ENCODE peak calls at places on chromosomes 7 and 10, in eight cellular contexts. One of them, this sample, is unnamed.

GRCh38 chr7:25596443-25596842 is 368.2 kb upstream of the NPVF start:
- DNase-seq in PC-3: no peak
- DNase-seq in SJSA1: no peak
- DNase-seq in SK-N-SH: no peak
- DNase-seq in CD4-positive, alpha-beta memory T cell: no peak
- DNase-seq in uterus: no peak
- DNase-seq in lower lobe of right lung: no peak
- DNase-seq in adrenal gland: no peak
- DNase-seq in this sample: no peak

GRCh38 chr10:32163076-32163773 is 107.0 kb upstream of the KIF5B start:
- DNase-seq in SJSA1: no peak
- DNase-seq in adrenal gland: no peak
- DNase-seq in CD4-positive, alpha-beta memory T cell: no peak
- DNase-seq in PC-3: no peak
- DNase-seq in lower lobe of right lung: no peak
- DNase-seq in uterus: no peak
- DNase-seq in SK-N-SH: no peak
- DNase-seq in this sample: peak; percentile 71

GRCh38 chr10:81978238-81978637 is 103.2 kb downstream of the NRG3 start:
- DNase-seq in CD4-positive, alpha-beta memory T cell: no peak
- DNase-seq in uterus: no peak
- DNase-seq in PC-3: peak; percentile 10
- DNase-seq in adrenal gland: no peak
- DNase-seq in SJSA1: no peak
- DNase-seq in lower lobe of right lung: no peak
- DNase-seq in SK-N-SH: no peak
- DNase-seq in this sample: peak; percentile 66

GRCh38 chr10:97759157-97759980 is 12.4 kb downstream of the SFRP5 start:
- DNase-seq in uterus: peak; percentile 45
- DNase-seq in PC-3: peak; percentile 59
- DNase-seq in SK-N-SH: peak; percentile 94
- DNase-seq in lower lobe of right lung: peak; percentile 76
- DNase-seq in adrenal gland: peak; percentile 63
- DNase-seq in CD4-positive, alpha-beta memory T cell: peak; percentile 31
- DNase-seq in SJSA1: peak; percentile 47
- DNase-seq in this sample: peak; percentile 82

GRCh38 chr10:3111626-3112220 is 44.4 kb downstream of the PFKP start:
- DNase-seq in adrenal gland: peak; percentile 82
- DNase-seq in lower lobe of right lung: no peak
- DNase-seq in uterus: no peak
- DNase-seq in SK-N-SH: peak; percentile 52
- DNase-seq in CD4-positive, alpha-beta memory T cell: no peak
- DNase-seq in SJSA1: no peak
- DNase-seq in PC-3: no peak
- DNase-seq in this sample: no peak

GRCh38 chr10:100715445-100716385 is 29.7 kb upstream of the PAX2 start:
- DNase-seq in SJSA1: no peak
- DNase-seq in lower lobe of right lung: no peak
- DNase-seq in PC-3: no peak
- DNase-seq in CD4-positive, alpha-beta memory T cell: no peak
- DNase-seq in SK-N-SH: peak; percentile 24
- DNase-seq in uterus: no peak
- DNase-seq in adrenal gland: no peak
- DNase-seq in this sample: no peak

GRCh38 chr7:52107355-52107754 is 790.7 kb upstream of the COBL start:
- DNase-seq in adrenal gland: no peak
- DNase-seq in lower lobe of right lung: no peak
- DNase-seq in SK-N-SH: no peak
- DNase-seq in uterus: no peak
- DNase-seq in CD4-positive, alpha-beta memory T cell: no peak
- DNase-seq in SJSA1: no peak
- DNase-seq in PC-3: no peak
- DNase-seq in this sample: no peak

GRCh38 chr10:113069595-113069994 is 119.5 kb downstream of the TCF7L2 start:
- DNase-seq in SJSA1: peak; percentile 83
- DNase-seq in CD4-positive, alpha-beta memory T cell: no peak
- DNase-seq in uterus: no peak
- DNase-seq in SK-N-SH: no peak
- DNase-seq in adrenal gland: no peak
- DNase-seq in lower lobe of right lung: no peak
- DNase-seq in PC-3: peak; percentile 52
- DNase-seq in this sample: no peak

GRCh38 chr7:157502701-157503111 is 165.9 kb downstream of the DNAJB6 start:
- DNase-seq in adrenal gland: peak; percentile 22
- DNase-seq in SK-N-SH: no peak
- DNase-seq in PC-3: peak; percentile 6
- DNase-seq in CD4-positive, alpha-beta memory T cell: peak; percentile 94
- DNase-seq in SJSA1: no peak
- DNase-seq in lower lobe of right lung: no peak
- DNase-seq in uterus: no peak
- DNase-seq in this sample: no peak

GRCh38 chr10:95236068-95236903 is 42.2 kb downstream of the ACSM6 start:
- DNase-seq in adrenal gland: no peak
- DNase-seq in lower lobe of right lung: no peak
- DNase-seq in CD4-positive, alpha-beta memory T cell: no peak
- DNase-seq in SK-N-SH: no peak
- DNase-seq in SJSA1: peak; percentile 69
- DNase-seq in uterus: no peak
- DNase-seq in PC-3: peak; percentile 73
- DNase-seq in this sample: no peak

GRCh38 chr10:16776896-16777295 is 40.3 kb downstream of the RSU1 start:
- DNase-seq in lower lobe of right lung: no peak
- DNase-seq in uterus: no peak
- DNase-seq in CD4-positive, alpha-beta memory T cell: no peak
- DNase-seq in SK-N-SH: no peak
- DNase-seq in adrenal gland: no peak
- DNase-seq in PC-3: no peak
- DNase-seq in SJSA1: no peak
- DNase-seq in this sample: no peak

GRCh38 chr7:155998766-155999630 is 186.7 kb upstream of the SHH start:
- DNase-seq in SK-N-SH: no peak
- DNase-seq in uterus: no peak
- DNase-seq in SJSA1: no peak
- DNase-seq in CD4-positive, alpha-beta memory T cell: no peak
- DNase-seq in PC-3: no peak
- DNase-seq in lower lobe of right lung: no peak
- DNase-seq in adrenal gland: peak; percentile 3
- DNase-seq in this sample: no peak

GRCh38 chr10:44749141-44749540 is 162.0 kb upstream of the TMEM72 start:
- DNase-seq in SJSA1: no peak
- DNase-seq in PC-3: no peak
- DNase-seq in SK-N-SH: no peak
- DNase-seq in CD4-positive, alpha-beta memory T cell: no peak
- DNase-seq in lower lobe of right lung: no peak
- DNase-seq in adrenal gland: no peak
- DNase-seq in uterus: no peak
- DNase-seq in this sample: no peak

GRCh38 chr7:151542606-151543130 is 23.0 kb upstream of the RHEB start:
- DNase-seq in SJSA1: no peak
- DNase-seq in lower lobe of right lung: no peak
- DNase-seq in CD4-positive, alpha-beta memory T cell: no peak
- DNase-seq in adrenal gland: no peak
- DNase-seq in uterus: no peak
- DNase-seq in SK-N-SH: no peak
- DNase-seq in PC-3: no peak
- DNase-seq in this sample: no peak

GRCh38 chr7:27167170-27167505 is 1.8 kb upstream of the HOXA9 start:
- DNase-seq in lower lobe of right lung: peak; percentile 48
- DNase-seq in uterus: peak; percentile 53
- DNase-seq in SK-N-SH: peak; percentile 45
- DNase-seq in CD4-positive, alpha-beta memory T cell: no peak
- DNase-seq in adrenal gland: peak; percentile 12
- DNase-seq in PC-3: peak; percentile 85
- DNase-seq in SJSA1: no peak
- DNase-seq in this sample: no peak

GRCh38 chr7:27166475-27167169 is 1.3 kb upstream of the HOXA9 start:
- DNase-seq in lower lobe of right lung: peak; percentile 44
- DNase-seq in SK-N-SH: no peak
- DNase-seq in CD4-positive, alpha-beta memory T cell: no peak
- DNase-seq in adrenal gland: peak; percentile 13
- DNase-seq in PC-3: peak; percentile 33
- DNase-seq in uterus: peak; percentile 32
- DNase-seq in SJSA1: peak; percentile 86
- DNase-seq in this sample: no peak

GRCh38 chr7:27167916-27168264 is 2.6 kb upstream of the HOXA9 start:
- DNase-seq in uterus: peak; percentile 13
- DNase-seq in SJSA1: peak; percentile 92
- DNase-seq in adrenal gland: no peak
- DNase-seq in PC-3: peak; percentile 48
- DNase-seq in CD4-positive, alpha-beta memory T cell: no peak
- DNase-seq in lower lobe of right lung: no peak
- DNase-seq in SK-N-SH: no peak
- DNase-seq in this sample: no peak

GRCh38 chr7:27169658-27170493 is 4.2 kb downstream of the HOXA10 start:
- DNase-seq in SK-N-SH: no peak
- DNase-seq in adrenal gland: peak; percentile 19
- DNase-seq in SJSA1: peak; percentile 81
- DNase-seq in PC-3: peak; percentile 62
- DNase-seq in CD4-positive, alpha-beta memory T cell: no peak
- DNase-seq in uterus: peak; percentile 41
- DNase-seq in lower lobe of right lung: peak; percentile 39
- DNase-seq in this sample: no peak

DNA sequence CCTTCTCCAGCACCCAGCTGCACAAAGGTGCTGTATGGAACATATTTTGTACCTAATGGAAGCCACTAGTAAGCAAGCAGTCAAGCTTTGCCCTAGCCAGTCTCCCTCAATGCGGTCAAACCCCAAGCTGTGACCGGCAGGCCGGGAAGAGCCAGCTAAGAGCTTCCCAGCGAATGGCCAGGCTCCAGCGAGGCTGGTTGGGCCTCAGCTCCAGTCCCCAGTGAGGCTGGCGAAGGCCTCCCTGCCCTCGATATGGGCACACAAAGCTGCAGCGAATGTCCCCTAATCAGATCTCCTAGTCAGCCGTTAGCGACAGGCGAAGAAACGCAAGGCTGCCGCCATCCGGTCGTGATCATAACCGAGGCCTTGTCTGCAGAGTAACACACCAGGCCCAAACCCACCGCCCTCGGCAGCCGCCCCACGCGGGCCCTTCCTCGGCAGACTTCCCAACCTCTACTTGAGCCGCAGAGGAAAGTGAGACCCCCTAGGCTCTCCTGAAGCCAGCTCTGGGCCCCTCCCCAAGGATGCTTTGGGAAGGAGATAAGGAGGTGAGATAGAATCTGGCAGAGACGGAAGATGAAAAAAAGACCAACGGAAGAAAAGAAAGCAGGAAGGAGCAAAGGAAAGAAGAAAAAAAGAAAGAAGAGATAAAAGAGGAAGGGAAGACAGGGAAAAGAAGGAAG is 3.1 kb upstream of the HOXA9 start:
- DNase-seq in adrenal gland: peak; percentile 19
- DNase-seq in PC-3: peak; percentile 59
- DNase-seq in SK-N-SH: peak; percentile 55
- DNase-seq in lower lobe of right lung: peak; percentile 42
- DNase-seq in SJSA1: peak; percentile 93
- DNase-seq in uterus: peak; percentile 71
- DNase-seq in CD4-positive, alpha-beta memory T cell: no peak
- DNase-seq in this sample: no peak
- H3K4me3 ChIP-seq in adrenal gland: no peak overlapping the region
- H3K4me3 ChIP-seq in PC-3: peak overlapping the region; percentile 84
- H3K4me3 ChIP-seq in SK-N-SH: no peak overlapping the region
- H3K4me3 ChIP-seq in lower lobe of right lung: no peak overlapping the region
- H3K4me3 ChIP-seq in SJSA1: peak overlapping the region; percentile 57
- H3K4me3 ChIP-seq in uterus: peak overlapping the region; percentile 58
- H3K4me3 ChIP-seq in CD4-positive, alpha-beta memory T cell: no peak overlapping the region
- H3K4me3 ChIP-seq in this sample: no peak overlapping the region

GRCh38 chr10:130606001-130606405 is 469.8 kb downstream of the GLRX3 start:
- DNase-seq in CD4-positive, alpha-beta memory T cell: no peak
- DNase-seq in PC-3: no peak
- DNase-seq in SK-N-SH: peak; percentile 21
- DNase-seq in adrenal gland: no peak
- DNase-seq in lower lobe of right lung: no peak
- DNase-seq in SJSA1: no peak
- DNase-seq in uterus: no peak
- DNase-seq in this sample: no peak
- H3K27me3 ChIP-seq in CD4-positive, alpha-beta memory T cell: no peaks in the 10 kb centered on the region
- H3K27me3 ChIP-seq in PC-3: no peaks in the 10 kb centered on the region
- H3K27me3 ChIP-seq in SK-N-SH: no peaks in the 10 kb centered on the region
- H3K27me3 ChIP-seq in adrenal gland: peaks cover 6% of the 10 kb centered on the region
- H3K27me3 ChIP-seq in lower lobe of right lung: peaks cover 11% of the 10 kb centered on the region
- H3K27me3 ChIP-seq in SJSA1: no peaks in the 10 kb centered on the region
- H3K27me3 ChIP-seq in uterus: no peaks in the 10 kb centered on the region
- H3K27me3 ChIP-seq in this sample: no peaks in the 10 kb centered on the region

DNA sequence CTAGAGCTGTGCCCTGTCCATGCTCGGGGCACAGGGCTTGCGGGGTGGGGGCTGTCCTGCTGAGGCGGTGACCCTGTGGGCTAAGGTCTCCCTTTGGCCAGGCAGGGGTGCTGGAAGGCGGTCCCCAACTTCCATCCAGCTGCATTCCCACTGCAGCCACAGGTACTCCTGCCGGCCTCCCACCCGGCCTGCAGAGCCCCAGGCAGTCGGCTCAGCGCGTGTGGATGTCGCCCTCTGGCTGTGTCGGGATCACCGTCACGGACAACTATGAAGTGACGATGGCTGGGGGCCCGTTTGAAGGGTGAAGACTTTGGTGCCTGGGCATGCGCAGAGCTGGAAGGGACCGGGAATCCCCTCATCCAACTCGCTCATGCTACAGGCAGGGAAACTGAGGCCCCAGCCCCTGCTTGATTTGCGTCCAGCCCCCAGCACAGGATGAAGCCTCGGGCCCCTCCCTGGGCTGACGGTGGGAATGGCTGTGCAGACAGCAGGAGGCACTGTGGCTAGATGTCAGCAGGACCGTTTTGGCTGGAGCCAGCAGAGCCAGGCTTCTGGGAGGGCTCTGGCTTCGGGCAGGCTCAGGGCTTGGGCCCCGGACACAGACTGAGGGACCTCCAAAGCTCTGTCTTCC is 2.3 kb upstream of the TMEM184A start:
- DNase-seq in CD4-positive, alpha-beta memory T cell: no peak
- DNase-seq in adrenal gland: no peak
- DNase-seq in SK-N-SH: peak; percentile 44
- DNase-seq in lower lobe of right lung: peak; percentile 51
- DNase-seq in PC-3: no peak
- DNase-seq in SJSA1: no peak
- DNase-seq in uterus: no peak
- DNase-seq in this sample: no peak
- H3K27ac ChIP-seq in CD4-positive, alpha-beta memory T cell: no peak overlapping the region
- H3K27ac ChIP-seq in adrenal gland: no peak overlapping the region
- H3K27ac ChIP-seq in SK-N-SH: no peak overlapping the region
- H3K27ac ChIP-seq in lower lobe of right lung: peak overlapping the region; percentile 0
- H3K27ac ChIP-seq in PC-3: peak overlapping the region; percentile 77
- H3K27ac ChIP-seq in SJSA1: no peak overlapping the region
- H3K27ac ChIP-seq in uterus: no peak overlapping the region
- H3K27ac ChIP-seq in this sample: no peak overlapping the region

DNA sequence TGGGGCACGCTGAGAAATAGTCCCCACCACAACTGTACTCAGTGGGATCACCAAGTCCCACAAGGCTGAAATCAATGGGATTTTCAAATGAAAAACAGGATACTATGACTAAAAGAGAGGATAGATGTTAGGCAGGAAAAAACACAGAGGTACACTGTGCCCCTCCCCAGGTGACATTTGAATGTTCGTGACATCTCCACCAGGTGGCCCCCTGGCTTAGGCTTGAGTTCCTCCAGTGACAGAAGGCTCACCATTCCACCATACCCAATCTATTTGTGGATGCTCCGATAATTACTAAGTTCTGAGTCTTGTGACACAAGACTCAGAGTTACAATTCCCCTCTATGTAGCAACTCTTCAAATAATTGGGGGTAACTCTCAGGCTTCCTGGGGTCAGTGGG is 77.5 kb upstream of the KCNMA1 start:
- DNase-seq in SJSA1: no peak
- DNase-seq in PC-3: peak; percentile 78
- DNase-seq in lower lobe of right lung: no peak
- DNase-seq in SK-N-SH: no peak
- DNase-seq in uterus: no peak
- DNase-seq in adrenal gland: no peak
- DNase-seq in CD4-positive, alpha-beta memory T cell: no peak
- DNase-seq in this sample: no peak
- H3K4me3 ChIP-seq in SJSA1: no peak overlapping the region
- H3K4me3 ChIP-seq in PC-3: no peak overlapping the region
- H3K4me3 ChIP-seq in lower lobe of right lung: no peak overlapping the region
- H3K4me3 ChIP-seq in SK-N-SH: no peak overlapping the region
- H3K4me3 ChIP-seq in uterus: no peak overlapping the region
- H3K4me3 ChIP-seq in adrenal gland: no peak overlapping the region
- H3K4me3 ChIP-seq in CD4-positive, alpha-beta memory T cell: no peak overlapping the region
- H3K4me3 ChIP-seq in this sample: no peak overlapping the region